ENCODE peak calls at places on chromosomes 3 and 15, in ten cellular contexts. B is dorsolateral prefrontal cortex; S is activated CD4-positive, alpha-beta T cell treated with anti-CD3 and anti-CD28 coated beads, Interleukin-2, amount 10 ng/mL, durations not matched to agents 7 days and 5 days; L is germinal center; I is left cardiac atrium; W is testis; R is activated naive CD8-positive, alpha-beta T cell treated with anti-CD3 and anti-CD28 coated beads, Interleukin-2, amount 50 U/mL, for 24 hours; X is effector memory CD4-positive, alpha-beta T cell; J is AG09309; M is activated T-helper 1 cell treated with Interleukin-2 at 50 U/mL for 16 hours. P is an unnamed sample.

GRCh38 chr15:98035577-98036010 is 75.1 kb downstream of the ARRDC4 start:
- DNase-seq in B (no peak), S (no peak), L (no peak), I (no peak), W (no peak), R (no peak), X (no peak), J (no peak), M (no peak), P (no peak)

GRCh38 chr15:91942676-91943417 is 89.3 kb downstream of the SLCO3A1 start:
- DNase-seq in B (no peak), S (peak; percentile 73), L (no peak), I (peak; percentile 83), W (peak; percentile 79), R (no peak), X (no peak), J (peak; percentile 83), M (no peak), P (peak; percentile 79)

GRCh38 chr3:106839576-106840280 is 537.5 kb upstream of the CCDC54 start:
- DNase-seq in B (no peak), S (no peak), L (no peak), I (no peak), W (no peak), R (no peak), X (no peak), J (no peak), M (no peak), P (no peak)

GRCh38 chr3:58559586-58559985 is 17.6 kb downstream of the FAM107A start:
- DNase-seq in B (no peak), S (no peak), L (no peak), I (no peak), W (no peak), R (no peak), X (no peak), J (no peak), M (no peak), P (no peak)

GRCh38 chr15:48888209-48888608 is 10.3 kb downstream of the EID1 start:
- DNase-seq in B (no peak), S (no peak), L (no peak), I (no peak), W (no peak), R (no peak), X (no peak), J (no peak), M (no peak), P (no peak)

GRCh38 chr15:97168704-97169475 is 791.6 kb upstream of the ARRDC4 start:
- DNase-seq in B (no peak), S (no peak), L (no peak), I (no peak), W (no peak), R (no peak), X (no peak), J (no peak), M (no peak), P (peak; percentile 27)

GRCh38 chr3:171844873-171845272 is 1.7 kb downstream of the TMEM212 start:
- DNase-seq in B (no peak), S (no peak), L (no peak), I (no peak), W (no peak), R (no peak), X (no peak), J (no peak), M (no peak), P (no peak)

GRCh38 chr3:26353052-26353451 is 269.5 kb upstream of the LRRC3B start:
- DNase-seq in B (no peak), S (no peak), L (no peak), I (no peak), W (no peak), R (no peak), X (no peak), J (no peak), M (no peak), P (no peak)

GRCh38 chr15:91469627-91470567 is 369.8 kb downstream of the SV2B start:
- DNase-seq in B (no peak), S (peak; percentile 69), L (no peak), I (no peak), W (no peak), R (peak; percentile 65), X (peak; percentile 22), J (no peak), M (peak; percentile 15), P (no peak)